ENCODE peak calls at places on chromosomes 11 and 22, in six cellular contexts. K is GM12865, Y is mucosa of descending colon, F is fibroblast of the aortic adventitia, G is adrenal gland, Z is retinal pigment epithelial cell. V is an unnamed sample.

GRCh38 chr11:47259178-47259977 is 1.6 kb downstream of the NR1H3 start:
- DNase-seq in Z (no peak), Y (peak), K (peak), G (peak), F (peak), V (no peak)

GRCh38 chr11:27401760-27402316 is 38.8 kb upstream of the CCDC34 start:
- DNase-seq in Z (no peak), F (no peak), Y (no peak), K (no peak), G (no peak), V (no peak)

GRCh38 chr22:31160328-31160978 is 471 bp downstream of the RNF185 start:
- DNase-seq in K (no peak), Z (no peak), G (peak), Y (no peak), F (peak), V (peak)

GRCh38 chr22:32053165-32053755 is 10.2 kb downstream of the SLC5A1 start:
- DNase-seq in G (no peak), F (no peak), K (no peak), Z (no peak), Y (no peak), V (no peak)

GRCh38 chr22:31439805-31440204 is 40.4 kb downstream of the DRG1 start:
- DNase-seq in Z (no peak), F (no peak), K (no peak), G (no peak), Y (no peak), V (no peak)

GRCh38 chr22:44540756-44541670 is 43.0 kb upstream of the RTL6 start:
- DNase-seq in G (no peak), Z (no peak), Y (no peak), F (no peak), K (no peak), V (no peak)

GRCh38 chr11:1953489-1954284 is 6.6 kb downstream of the MRPL23 start:
- DNase-seq in K (no peak), Z (no peak), F (no peak), G (peak), Y (peak), V (peak)

GRCh38 chr22:41347066-41347859 is 34.5 kb upstream of the TEF start:
- DNase-seq in G (no peak), Y (no peak), Z (no peak), K (no peak), F (no peak), V (no peak)

GRCh38 chr11:117604349-117604995 is 192.5 kb downstream of the DSCAML1 start:
- DNase-seq in K (no peak), G (no peak), F (no peak), Y (no peak), Z (no peak), V (no peak)

GRCh38 chr11:22508691-22509090 is 116.9 kb downstream of the FANCF start:
- DNase-seq in Y (no peak), F (no peak), G (no peak), K (no peak), Z (no peak), V (no peak)

GRCh38 chr11:116715383-116715782 is 57.4 kb downstream of the BUD13 start:
- DNase-seq in Z (no peak), G (no peak), K (no peak), Y (no peak), F (no peak), V (no peak)

GRCh38 chr11:93605638-93606037 is 55.8 kb upstream of the CEP295 start:
- DNase-seq in G (no peak), K (no peak), Z (no peak), F (no peak), Y (no peak), V (no peak)

GRCh38 chr11:115496892-115497291 is 7.3 kb downstream of the CADM1 start:
- DNase-seq in Z (no peak), Y (no peak), F (no peak), K (no peak), G (no peak), V (no peak)

GRCh38 chr11:33387586-33387985 is 130.4 kb downstream of the HIPK3 start:
- DNase-seq in Z (no peak), K (peak), Y (no peak), F (no peak), G (no peak), V (no peak)
- H3K4me3 ChIP-seq in Z (no peak), K (peak), Y (no peak), F (no peak), G (no peak), V (no peak)

GRCh38 chr11:71302911-71303310 is 50.5 kb upstream of the SHANK2 start:
- DNase-seq in G (no peak), F (no peak), K (no peak), Y (no peak), Z (no peak), V (no peak)
- TF ChIP-seq CTCF in G (no peak), F (peak), K (no peak), Y (no peak), Z (no peak), V (no peak)

GRCh38 chr11:6321356-6321755 is 1.1 kb upstream of the CAVIN3 start:
- DNase-seq in Y (peak), G (no peak), K (no peak), F (no peak), Z (no peak), V (no peak)
- H3K4me3 ChIP-seq in Y (no peak), G (no peak), K (no peak), F (peak), Z (no peak), V (peak)

DNA sequence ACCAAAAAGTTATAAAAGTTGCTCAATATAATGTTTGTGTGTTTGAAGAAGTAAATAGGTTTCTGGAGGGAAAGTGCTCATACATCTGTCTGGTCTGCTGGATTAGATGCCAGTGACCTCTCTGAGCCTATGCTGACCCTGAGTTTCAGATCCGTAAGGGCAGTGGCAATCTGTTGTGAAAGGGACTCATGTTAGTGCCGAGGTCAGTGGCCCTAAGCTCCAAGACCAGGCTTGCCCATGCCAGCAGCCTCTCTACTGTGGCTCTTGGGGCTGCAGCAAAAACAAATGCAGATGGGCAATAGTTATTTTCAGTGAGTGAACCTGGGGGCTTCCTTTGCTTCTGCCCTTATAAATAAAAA is 9.2 kb upstream of the MS4A4E start:
- DNase-seq in K (no peak), Y (no peak), Z (no peak), F (no peak), G (no peak), V (no peak)
- TF ChIP-seq CTCF in K (no peak), Y (no peak), Z (no peak), F (no peak), G (no peak), V (no peak)

DNA sequence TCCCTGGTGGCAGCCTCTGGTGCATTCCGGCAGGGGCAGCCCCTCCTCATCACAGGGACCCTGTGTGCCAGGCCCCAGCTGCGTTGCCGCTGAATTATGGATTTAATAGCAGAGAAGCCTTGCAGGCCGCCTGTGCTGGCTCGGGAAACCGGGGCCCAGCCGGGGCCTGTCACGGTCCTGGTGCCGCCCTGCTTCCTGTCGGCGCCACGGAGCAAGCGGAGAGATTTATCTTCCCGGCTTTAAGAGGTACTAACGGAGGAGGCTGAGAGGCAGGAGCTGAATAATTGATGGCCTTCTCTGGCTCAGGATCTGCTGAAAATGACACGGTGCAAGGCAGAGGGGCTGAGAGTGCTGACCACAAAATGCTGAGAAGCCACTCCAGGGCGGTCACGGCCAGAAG is 54.0 kb upstream of the CCDC188 start:
- DNase-seq in F (no peak), Z (no peak), Y (no peak), K (no peak), G (no peak), V (no peak)
- H3K4me3 ChIP-seq in F (no peak), Z (no peak), Y (no peak), K (no peak), G (no peak), V (no peak)

GRCh38 chr11:15075162-15075526 is 1.8 kb downstream of the CALCB start:
- DNase-seq in F (no peak), Y (no peak), K (no peak), Z (no peak), G (no peak), V (no peak)
- TF ChIP-seq CTCF in F (no peak), Y (no peak), K (no peak), Z (no peak), G (no peak), V (no peak)

GRCh38 chr11:44316388-44317240 is 6.7 kb upstream of the ALX4 start:
- DNase-seq in Z (no peak), F (no peak), K (no peak), Y (no peak), G (no peak), V (peak)
- H3K4me3 ChIP-seq in Z (peak), F (peak), K (no peak), Y (no peak), G (no peak), V (no peak)

V was measured in kidney.